ENCODE peak calls at places on chromosomes 4 and X, in six cellular contexts. B is neural progenitor cell; O is neural crest cell; K is HT-29; L is activated CD4-positive, alpha-beta T cell treated with anti-CD3 and anti-CD28 coated beads, Interleukin-2, amount 10 ng/mL, durations not matched to agents 7 days and 5 days; H is lung. P is an unnamed sample.

GRCh38 chrX:937391-937790 is 275.1 kb downstream of the CRLF2 start:
- DNase-seq in B (no peak), O (no peak), K (no peak), L (no peak), H (no peak), P (no peak)

GRCh38 chr4:39319678-39320077 is 46.5 kb downstream of the RFC1 start:
- DNase-seq in B (no peak), O (no peak), K (peak), L (no peak), H (no peak), P (no peak)

GRCh38 chr4:113997206-113997605 is 17.8 kb upstream of the ARSJ start:
- DNase-seq in B (no peak), O (no peak), K (no peak), L (no peak), H (no peak), P (no peak)

GRCh38 chrX:124433186-124433585 is 86.8 kb downstream of the SH2D1A start:
- DNase-seq in B (no peak), O (no peak), K (peak), L (no peak), H (no peak), P (no peak)

GRCh38 chrX:150234126-150234525 is 129.0 kb upstream of the MAMLD1 start:
- DNase-seq in B (no peak), O (no peak), K (no peak), L (no peak), H (no peak), P (no peak)

GRCh38 chr4:25069014-25069413 is 38.3 kb upstream of the LGI2 start:
- DNase-seq in B (no peak), O (no peak), K (no peak), L (no peak), H (no peak), P (no peak)

GRCh38 chr4:118351851-118352827 is 664 bp downstream of the PRSS12 start:
- DNase-seq in B (peak), O (peak), K (no peak), L (peak), H (peak), P (peak)

GRCh38 chr4:153465583-153465921 is 608 bp upstream of the TMEM131L start:
- DNase-seq in B (peak), O (peak), K (peak), L (peak), H (peak), P (peak)

GRCh38 chr4:179313823-179314222 is 1871.6 kb upstream of the AGA start:
- DNase-seq in B (no peak), O (no peak), K (no peak), L (no peak), H (no peak), P (no peak)

GRCh38 chr4:22473268-22473667 is 42.6 kb downstream of the ADGRA3 start:
- DNase-seq in B (no peak), O (no peak), K (no peak), L (no peak), H (no peak), P (no peak)

GRCh38 chr4:87078987-87079469 is 141.4 kb downstream of the KLHL8 start:
- DNase-seq in B (no peak), O (no peak), K (no peak), L (no peak), H (no peak), P (no peak)

GRCh38 chr4:76689079-76689817 is 208.7 kb downstream of the SOWAHB start:
- DNase-seq in B (peak), O (peak), K (peak), L (no peak), H (no peak), P (peak)

GRCh38 chr4:141307241-141307689 is 86.6 kb downstream of the ZNF330 start:
- DNase-seq in B (peak), O (peak), K (peak), L (peak), H (peak), P (peak)

GRCh38 chr4:155972098-155972497 is 18.4 kb upstream of the CTSO start:
- DNase-seq in B (peak), O (no peak), K (peak), L (no peak), H (no peak), P (peak)

GRCh38 chr4:1459664-1460511 is 53.6 kb upstream of the NKX1-1 start:
- DNase-seq in B (no peak), O (no peak), K (no peak), L (no peak), H (no peak), P (peak)

GRCh38 chr4:58149404-58150085 is 1039.4 kb upstream of the IGFBP7 start:
- DNase-seq in B (no peak), O (no peak), K (no peak), L (no peak), H (no peak), P (no peak)

GRCh38 chrX:53882331-53882730 is 161.9 kb downstream of the PHF8 start:
- DNase-seq in B (no peak), O (no peak), K (peak), L (no peak), H (no peak), P (no peak)

GRCh38 chr4:99028187-99028586 is 32.7 kb downstream of the METAP1 start:
- DNase-seq in B (no peak), O (no peak), K (no peak), L (no peak), H (no peak), P (no peak)

GRCh38 chr4:173556398-173557131 is 26.5 kb upstream of the HAND2 start:
- DNase-seq in B (no peak), O (no peak), K (no peak), L (no peak), H (no peak), P (peak)

GRCh38 chr4:73007526-73008100 is 61.9 kb downstream of the COX18 start:
- DNase-seq in B (peak), O (no peak), K (no peak), L (no peak), H (no peak), P (no peak)

GRCh38 chrX:17020828-17021821 is 74.7 kb downstream of the REPS2 start:
- DNase-seq in B (no peak), O (no peak), K (no peak), L (no peak), H (no peak), P (no peak)

GRCh38 chr4:113869743-113870375 is 108.3 kb upstream of the CAMK2D start:
- DNase-seq in B (no peak), O (no peak), K (no peak), L (peak), H (no peak), P (no peak)

GRCh38 chr4:1851575-1852415 is 4.2 kb downstream of the LETM1 start:
- DNase-seq in B (no peak), O (no peak), K (peak), L (no peak), H (no peak), P (no peak)

GRCh38 chrX:314781-315595 is 3.6 kb downstream of the GTPBP6 start:
- DNase-seq in B (no peak), O (no peak), K (no peak), L (no peak), H (no peak), P (no peak)

GRCh38 chrX:41677661-41678060 is 11.1 kb upstream of the GPR34 start:
- DNase-seq in B (no peak), O (no peak), K (no peak), L (no peak), H (no peak), P (no peak)

GRCh38 chr4:1815997-1816860 is 23.1 kb downstream of the FGFR3 start:
- DNase-seq in B (no peak), O (no peak), K (no peak), L (no peak), H (no peak), P (no peak)

P was measured in iPS-NIHi11.